ENCODE peak calls at places on chromosomes 13 and 19, in eight cellular contexts. V is Daoy; M is stimulated activated CD8-positive, alpha-beta memory T cell treated with anti-CD3 and anti-CD28 coated beads, Interleukin-7, amount 100 ng/mL, for 48 hours; G is colonic mucosa; S is GM03348; E is ecto neural progenitor cell; U is HTR-8/SVneo; F is ELR. R is an unnamed sample.

GRCh38 chr19:40688294-40688693 is 2.2 kb downstream of the NUMBL start:
- DNase-seq in V (no peak), M (no peak), G (no peak), S (no peak), E (no peak), U (no peak), F (no peak), R (no peak)

GRCh38 chr19:39506944-39507714 is 7.8 kb upstream of the SELENOV start:
- DNase-seq in V (peak; percentile 91), M (peak; percentile 47), G (peak; percentile 26), S (peak; percentile 84), E (peak; percentile 81), U (peak; percentile 89), F (peak; percentile 67), R (peak; percentile 60)

GRCh38 chr13:28710161-28710560 is 8.6 kb downstream of the SLC46A3 start:
- DNase-seq in V (no peak), M (no peak), G (peak; percentile 86), S (no peak), E (no peak), U (no peak), F (no peak), R (no peak)

GRCh38 chr13:94129490-94129894 is 350.0 kb downstream of the DCT start:
- DNase-seq in V (no peak), M (no peak), G (no peak), S (no peak), E (no peak), U (no peak), F (no peak), R (no peak)

GRCh38 chr13:42214445-42214844 is 57.5 kb upstream of the AKAP11 start:
- DNase-seq in V (no peak), M (no peak), G (no peak), S (no peak), E (no peak), U (no peak), F (no peak), R (no peak)

GRCh38 chr19:35479278-35479677 is 11.0 kb downstream of the KRTDAP start:
- DNase-seq in V (no peak), M (no peak), G (no peak), S (no peak), E (no peak), U (no peak), F (no peak), R (no peak)

GRCh38 chr13:18951412-18951811 is 230.2 kb downstream of the TUBA3C start:
- DNase-seq in V (no peak), M (no peak), G (no peak), S (no peak), E (no peak), U (no peak), F (no peak), R (no peak)

GRCh38 chr13:53041968-53042485 is 13.4 kb downstream of the OLFM4 start:
- DNase-seq in V (no peak), M (no peak), G (no peak), S (no peak), E (no peak), U (no peak), F (no peak), R (no peak)

GRCh38 chr13:114068723-114069322 is 63.6 kb downstream of the RASA3 start:
- DNase-seq in V (peak; percentile 35), M (no peak), G (no peak), S (peak; percentile 79), E (no peak), U (no peak), F (peak; percentile 79), R (peak; percentile 86)

GRCh38 chr13:33863390-33863789 is 45.4 kb downstream of the RFC3 start:
- DNase-seq in V (no peak), M (no peak), G (no peak), S (no peak), E (no peak), U (no peak), F (no peak), R (no peak)

GRCh38 chr19:4057913-4058695 is 8.6 kb downstream of the ZBTB7A start:
- DNase-seq in V (peak; percentile 93), M (no peak), G (peak; percentile 84), S (peak; percentile 96), E (no peak), U (peak; percentile 81), F (peak; percentile 96), R (peak; percentile 93)

GRCh38 chr13:41916173-41916954 is 44.5 kb downstream of the VWA8 start:
- DNase-seq in V (peak; percentile 40), M (no peak), G (no peak), S (peak; percentile 61), E (no peak), U (peak; percentile 31), F (peak; percentile 88), R (peak; percentile 76)

GRCh38 chr19:16066611-16067104 is 9.6 kb upstream of the TPM4 start:
- DNase-seq in V (peak; percentile 66), M (no peak), G (peak; percentile 81), S (peak; percentile 66), E (no peak), U (no peak), F (peak; percentile 65), R (peak; percentile 80)

GRCh38 chr19:344625-345319 is at the start of gene MIER2:
- DNase-seq in V (peak; percentile 84), M (peak; percentile 72), G (peak; percentile 91), S (peak; percentile 100), E (peak; percentile 97), U (peak; percentile 85), F (peak; percentile 77), R (peak; percentile 82)

GRCh38 chr13:80070024-80070703 is 270.8 kb downstream of the SPRY2 start:
- DNase-seq in V (no peak), M (no peak), G (peak; percentile 40), S (no peak), E (no peak), U (no peak), F (no peak), R (no peak)

R was measured in cardiac fibroblast.